ENCODE peak calls at places on chromosomes 6 and 20, in six cellular contexts. D is CD8-positive, alpha-beta T cell; G is lower lobe of right lung; C is AG09309; X is endodermal cell; H is pancreas. I is an unnamed sample.

GRCh38 chr6:73180718-73181619 is 44.3 kb downstream of the KHDC1L start:
- DNase-seq in D (no peak), G (no peak), C (peak; percentile 59), X (no peak), H (no peak), I (peak; percentile 36)

GRCh38 chr20:1266167-1266973 is at the start of gene SNPH:
- DNase-seq in D (peak; percentile 79), G (peak; percentile 73), C (no peak), X (peak; percentile 89), H (peak; percentile 41), I (peak; percentile 46)

GRCh38 chr6:2196079-2196679 is 49.2 kb downstream of the GMDS start:
- DNase-seq in D (no peak), G (no peak), C (peak; percentile 16), X (peak; percentile 49), H (peak; percentile 45), I (no peak)

GRCh38 chr6:164283574-164283973 is 869.1 kb downstream of the QKI start:
- DNase-seq in D (no peak), G (no peak), C (no peak), X (no peak), H (no peak), I (no peak)

GRCh38 chr6:152595507-152595906 is 41.7 kb downstream of the SYNE1 start:
- DNase-seq in D (no peak), G (no peak), C (no peak), X (peak; percentile 52), H (peak; percentile 32), I (no peak)

GRCh38 chr20:2280083-2280482 is 15.7 kb upstream of the TGM3 start:
- DNase-seq in D (no peak), G (no peak), C (no peak), X (no peak), H (no peak), I (no peak)

GRCh38 chr20:48959902-48960550 is 38.5 kb downstream of the ARFGEF2 start:
- DNase-seq in D (no peak), G (no peak), C (no peak), X (no peak), H (no peak), I (peak; percentile 17)

GRCh38 chr6:28597924-28598323 is 72.2 kb downstream of the GPX5 start:
- DNase-seq in D (no peak), G (no peak), C (no peak), X (peak; percentile 64), H (no peak), I (no peak)

GRCh38 chr6:20402181-20403079 is 751 bp downstream of the E2F3 start:
- DNase-seq in D (peak; percentile 40), G (peak; percentile 59), C (no peak), X (peak; percentile 73), H (peak; percentile 30), I (no peak)

GRCh38 chr20:46073443-46073842 is 16.3 kb downstream of the NCOA5 start:
- DNase-seq in D (no peak), G (no peak), C (no peak), X (peak; percentile 32), H (no peak), I (no peak)

GRCh38 chr20:3646651-3647050 is 16.5 kb downstream of the GFRA4 start:
- DNase-seq in D (no peak), G (no peak), C (no peak), X (no peak), H (no peak), I (no peak)

GRCh38 chr20:52800734-52801627 is 171.2 kb upstream of the TSHZ2 start:
- DNase-seq in D (no peak), G (no peak), C (no peak), X (no peak), H (peak; percentile 8), I (no peak)

GRCh38 chr6:1837868-1838267 is 228.2 kb downstream of the FOXC1 start:
- DNase-seq in D (no peak), G (no peak), C (no peak), X (no peak), H (no peak), I (no peak)

DNA sequence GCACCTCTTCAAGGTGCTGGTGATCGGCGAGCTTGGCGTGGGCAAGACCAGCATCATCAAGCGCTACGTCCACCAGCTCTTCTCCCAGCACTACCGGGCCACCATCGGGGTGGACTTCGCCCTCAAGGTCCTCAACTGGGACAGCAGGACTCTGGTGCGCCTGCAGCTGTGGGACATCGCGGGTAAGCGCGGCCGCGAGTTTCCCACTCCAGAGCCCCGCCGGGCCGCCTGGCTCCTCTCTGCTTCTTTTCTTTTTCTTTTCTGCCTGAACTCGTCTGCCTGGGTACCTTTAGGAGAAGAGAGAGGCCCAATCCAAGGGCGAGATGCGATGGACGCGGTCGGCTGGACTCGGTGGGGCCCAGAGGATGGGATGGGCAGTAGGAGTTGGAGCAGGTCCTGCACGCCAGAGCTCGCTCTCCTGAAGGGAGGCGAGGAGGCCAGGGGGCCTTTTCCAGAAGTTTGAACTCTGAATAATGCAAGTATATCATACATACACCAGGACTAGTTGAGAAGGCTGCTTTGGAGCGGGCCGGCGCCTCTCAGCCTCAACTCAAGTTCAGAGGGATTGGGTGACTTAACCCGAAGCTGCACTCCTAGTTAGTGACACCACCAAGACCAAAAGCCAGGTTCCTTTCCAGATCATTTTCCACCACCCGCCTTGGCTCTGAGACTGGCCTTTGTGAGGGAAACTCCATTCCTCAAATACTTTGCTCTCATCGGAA is 468 bp downstream of the RAB32 start:
- DNase-seq in D (no peak), G (peak; percentile 71), C (no peak), X (peak; percentile 81), H (no peak), I (no peak)
- H3K4me3 ChIP-seq in D (no peak overlapping the region), G (peak overlapping the region; percentile 85), C (peak overlapping the region; percentile 81), X (peak overlapping the region; percentile 93), H (peak overlapping the region; percentile 66), I (peak overlapping the region; percentile 80)

GRCh38 chr6:116405147-116405546 is 34.4 kb downstream of the DSE start:
- DNase-seq in D (no peak), G (no peak), C (no peak), X (no peak), H (no peak), I (peak; percentile 62)
- H3K4me3 ChIP-seq in D (no peak overlapping the region), G (peak overlapping the region; percentile 7), C (no peak overlapping the region), X (no peak overlapping the region), H (no peak overlapping the region), I (no peak overlapping the region)

GRCh38 chr20:13221313-13221672 is 219 bp downstream of the ISM1 start:
- DNase-seq in D (no peak), G (no peak), C (no peak), X (no peak), H (no peak), I (no peak)
- H3K4me3 ChIP-seq in D (no peak overlapping the region), G (peak overlapping the region; percentile 62), C (peak overlapping the region; percentile 54), X (no peak overlapping the region), H (peak overlapping the region; percentile 36), I (peak overlapping the region; percentile 50)

DNA sequence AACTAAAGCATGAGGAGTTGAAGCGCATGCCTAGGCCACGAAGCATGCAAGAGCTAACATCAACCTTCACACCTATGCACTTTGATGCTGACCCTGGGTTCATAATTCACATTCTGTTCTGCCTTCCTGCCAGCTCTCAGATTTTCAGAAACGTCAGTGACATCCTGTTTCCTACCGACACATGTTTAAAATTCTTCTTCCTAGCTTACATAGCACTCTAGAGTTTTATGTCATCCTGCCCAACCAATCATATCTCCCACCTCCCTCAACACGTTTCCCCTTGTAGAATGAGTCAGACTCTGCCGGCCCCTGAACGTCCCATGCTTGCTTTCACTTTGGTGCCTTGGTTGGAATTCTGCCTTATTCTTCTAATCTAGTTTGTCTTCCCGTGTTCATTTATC is 97.1 kb upstream of the MAP7 start:
- DNase-seq in D (peak; percentile 52), G (no peak), C (no peak), X (no peak), H (peak; percentile 37), I (peak; percentile 71)
- H3K4me3 ChIP-seq in D (no peak overlapping the region), G (no peak overlapping the region), C (no peak overlapping the region), X (no peak overlapping the region), H (no peak overlapping the region), I (no peak overlapping the region)

GRCh38 chr6:45901777-45902650 is 113.6 kb downstream of the CLIC5 start:
- DNase-seq in D (no peak), G (no peak), C (no peak), X (no peak), H (no peak), I (no peak)
- H3K4me3 ChIP-seq in D (no peak overlapping the region), G (no peak overlapping the region), C (no peak overlapping the region), X (no peak overlapping the region), H (no peak overlapping the region), I (no peak overlapping the region)

GRCh38 chr20:13672657-13673056 is 33.9 kb upstream of the TASP1 start:
- DNase-seq in D (no peak), G (no peak), C (no peak), X (no peak), H (no peak), I (no peak)
- H3K4me3 ChIP-seq in D (no peak overlapping the region), G (no peak overlapping the region), C (no peak overlapping the region), X (no peak overlapping the region), H (no peak overlapping the region), I (no peak overlapping the region)